ENCODE peak calls at places on chromosome 2, in seven cellular contexts. Z is stimulated activated CD8-positive, alpha-beta memory T cell treated with anti-CD3 and anti-CD28 coated beads, Interleukin-15, amount 100 ng/mL, for 48 hours; W is kidney; I is epithelial cell of proximal tubule; N is AG09309; S is activated effector memory CD4-positive, alpha-beta T cell treated with anti-CD3 and anti-CD28 coated beads, Interleukin-2, amount 50 U/mL, for 16 hours; O is activated T-helper 1 cell treated with anti-CD3 and anti-CD28 coated beads, Interleukin-2, amount 50 U/mL, for 16 hours. D is an unnamed sample.

GRCh38 chr2:100248044-100248330 is 74.3 kb downstream of the LONRF2 start:
- DNase-seq in Z (no peak), W (no peak), I (no peak), N (no peak), S (no peak), O (no peak), D (no peak)

GRCh38 chr2:181371782-181372292 is 85.3 kb upstream of the ITGA4 start:
- DNase-seq in Z (no peak), W (no peak), I (no peak), N (no peak), S (no peak), O (no peak), D (no peak)

GRCh38 chr2:8628179-8628869 is 53.5 kb upstream of the ID2 start:
- DNase-seq in Z (no peak), W (peak), I (no peak), N (no peak), S (peak), O (no peak), D (no peak)

GRCh38 chr2:68912732-68913131 is 40.0 kb downstream of the GKN2 start:
- DNase-seq in Z (no peak), W (no peak), I (no peak), N (no peak), S (peak), O (no peak), D (no peak)

GRCh38 chr2:240957656-240958365 is 40.6 kb upstream of the SNED1 start:
- DNase-seq in Z (no peak), W (peak), I (no peak), N (no peak), S (no peak), O (no peak), D (no peak)

GRCh38 chr2:191434072-191434471 is 188.9 kb downstream of the MYO1B start:
- DNase-seq in Z (no peak), W (no peak), I (no peak), N (no peak), S (no peak), O (no peak), D (no peak)

GRCh38 chr2:201977651-201978050 is 56.0 kb upstream of the FZD7 start:
- DNase-seq in Z (no peak), W (no peak), I (no peak), N (no peak), S (no peak), O (no peak), D (no peak)

GRCh38 chr2:12251121-12251520 is 465.6 kb upstream of the TRIB2 start:
- DNase-seq in Z (no peak), W (no peak), I (no peak), N (no peak), S (no peak), O (no peak), D (no peak)

GRCh38 chr2:88066543-88066942 is 1.1 kb upstream of the SMYD1 start:
- DNase-seq in Z (no peak), W (no peak), I (no peak), N (no peak), S (no peak), O (no peak), D (no peak)